ENCODE peak calls at places on chromosomes 16 and 17, in seven cellular contexts. R is fibroblast of mammary gland; A is NCI-H510A treated with DMSO at 0.1 percent for 48 hours; P is A549; T is HuH-7.5; I is HTR-8/SVneo; W is stimulated activated CD4-positive, alpha-beta T cell treated with anti-CD3 and anti-CD28 coated beads, Interleukin-2, amount 100 ng/mL, for 24 hours. E is an unnamed sample.

GRCh38 chr17:33929181-33929724 is 325.8 kb upstream of the CCL2 start:
- DNase-seq in R (no peak), A (no peak), P (no peak), T (no peak), I (no peak), W (no peak), E (no peak)

GRCh38 chr17:42783778-42784138 is 3.3 kb downstream of the WNK4 start:
- DNase-seq in R (no peak), A (no peak), P (no peak), T (no peak), I (no peak), W (no peak), E (no peak)

GRCh38 chr17:18362509-18363020 is 785 bp downstream of the SHMT1 start:
- DNase-seq in R (peak), A (peak), P (peak), T (peak), I (peak), W (peak), E (peak)

GRCh38 chr17:83178533-83179201 is 99.3 kb downstream of the METRNL start:
- DNase-seq in R (no peak), A (no peak), P (no peak), T (no peak), I (no peak), W (no peak), E (no peak)

GRCh38 chr17:4444782-4445473 is 11.2 kb downstream of the SPNS3 start:
- DNase-seq in R (no peak), A (no peak), P (peak), T (no peak), I (peak), W (no peak), E (no peak)

GRCh38 chr16:77273815-77274214 is 74.6 kb downstream of the SYCE1L start:
- DNase-seq in R (peak), A (peak), P (no peak), T (no peak), I (no peak), W (no peak), E (no peak)

GRCh38 chr16:75120253-75120652 is 3.7 kb upstream of the LDHD start:
- DNase-seq in R (no peak), A (no peak), P (no peak), T (no peak), I (no peak), W (no peak), E (no peak)

GRCh38 chr16:88003316-88003715 is 52.1 kb downstream of the BANP start:
- DNase-seq in R (no peak), A (no peak), P (no peak), T (no peak), I (no peak), W (no peak), E (peak)

GRCh38 chr17:42536372-42537155 is 523 bp downstream of the NAGLU start:
- DNase-seq in R (peak), A (peak), P (peak), T (peak), I (peak), W (peak), E (peak)

E was measured in SK-MEL-5.